ENCODE peak calls at places on chromosomes 13 and 19, in six cellular contexts. A is HFFc6, D is coronary artery, I is WTC11, F is endothelial cell, U is brain microvascular endothelial cell. B is an unnamed sample.
A peak's percentile ranks its signal among the peaks of the same experiment; 100 is the strongest.

GRCh38 chr13:21014139-21014665 is 47.2 kb downstream of the LATS2 start:
- DNase-seq in F (no peak), A (no peak), U (no peak), D (no peak), I (no peak), B (no peak)

GRCh38 chr19:49149652-49150105 is 5.5 kb downstream of the HRC start:
- DNase-seq in D (peak; percentile 92), I (peak; percentile 82), F (peak; percentile 73), U (peak; percentile 71), A (peak; percentile 66), B (peak; percentile 59)

GRCh38 chr19:31351212-31352193 is 2.3 kb upstream of the TSHZ3 start:
- DNase-seq in D (no peak), I (no peak), F (peak; percentile 34), U (peak; percentile 51), A (peak; percentile 55), B (no peak)

GRCh38 chr19:55345818-55346724 is 6.4 kb downstream of the KMT5C start:
- DNase-seq in A (no peak), I (no peak), F (no peak), U (no peak), D (no peak), B (no peak)

GRCh38 chr13:38538412-38538811 is 148.5 kb upstream of the FREM2 start:
- DNase-seq in F (no peak), A (no peak), I (no peak), D (no peak), U (no peak), B (no peak)

GRCh38 chr13:76991432-76991795 is 467 bp upstream of the CLN5 start:
- DNase-seq in A (no peak), F (no peak), D (peak; percentile 77), U (no peak), I (no peak), B (no peak)

GRCh38 chr13:50228527-50228926 is 213.3 kb downstream of the KCNRG start:
- DNase-seq in A (no peak), D (no peak), I (no peak), F (no peak), U (no peak), B (no peak)

GRCh38 chr19:43760941-43761340 is 6.2 kb upstream of the SMG9 start:
- DNase-seq in I (no peak), A (no peak), D (no peak), U (peak; percentile 59), F (no peak), B (no peak)

GRCh38 chr19:45322311-45322710 is 364 bp downstream of the CKM start:
- DNase-seq in D (no peak), U (no peak), A (no peak), I (no peak), F (no peak), B (no peak)

GRCh38 chr19:15025237-15025636 is 24.0 kb upstream of the CASP14 start:
- DNase-seq in F (no peak), D (no peak), A (no peak), I (peak; percentile 27), U (no peak), B (no peak)

GRCh38 chr13:95118541-95119324 is 182.5 kb downstream of the ABCC4 start:
- DNase-seq in F (no peak), I (no peak), A (no peak), U (no peak), D (no peak), B (no peak)

GRCh38 chr13:77033717-77034302 is 6.9 kb upstream of the FBXL3 start:
- DNase-seq in A (no peak), F (no peak), D (no peak), U (no peak), I (no peak), B (no peak)

GRCh38 chr19:51810228-51810627 is 15.3 kb downstream of the FPR3 start:
- DNase-seq in I (no peak), F (no peak), D (no peak), A (peak; percentile 56), U (no peak), B (no peak)

GRCh38 chr13:21175656-21176194 is 627 bp downstream of the SKA3 start:
- DNase-seq in D (no peak), I (no peak), A (peak; percentile 17), U (peak; percentile 11), F (no peak), B (no peak)

GRCh38 chr13:45592758-45593157 is 22.8 kb downstream of the ERICH6B start:
- DNase-seq in I (no peak), D (no peak), F (no peak), U (no peak), A (no peak), B (no peak)

GRCh38 chr13:40315416-40316064 is 350.9 kb downstream of the FOXO1 start:
- DNase-seq in F (no peak), I (no peak), U (no peak), D (no peak), A (no peak), B (no peak)

GRCh38 chr19:10812196-10812595 is 23.8 kb downstream of the TMED1 start:
- DNase-seq in I (no peak), F (no peak), D (no peak), A (no peak), U (no peak), B (no peak)

GRCh38 chr13:97328222-97328790 is 105.7 kb upstream of the RAP2A start:
- DNase-seq in A (peak; percentile 52), I (peak; percentile 57), F (peak; percentile 48), D (no peak), U (peak; percentile 27), B (no peak)

GRCh38 chr13:49898792-49899191 is 37.3 kb downstream of the SPRYD7 start:
- DNase-seq in I (no peak), U (no peak), A (no peak), D (no peak), F (no peak), B (no peak)

GRCh38 chr19:3524075-3524842 is 14.7 kb upstream of the TEKTIP1 start:
- DNase-seq in U (no peak), F (no peak), I (no peak), A (no peak), D (no peak), B (no peak)

GRCh38 chr19:46388311-46389095 is 24.9 kb downstream of the CCDC8 start:
- DNase-seq in F (no peak), I (no peak), D (no peak), A (no peak), U (no peak), B (no peak)

GRCh38 chr19:6099633-6100032 is 10.7 kb downstream of the RFX2 start:
- DNase-seq in A (no peak), F (no peak), D (no peak), U (no peak), I (no peak), B (no peak)

GRCh38 chr13:89066868-89067466 is 1395.8 kb downstream of the SLITRK5 start:
- DNase-seq in I (peak; percentile 18), D (no peak), F (peak; percentile 56), A (no peak), U (no peak), B (no peak)

DNA sequence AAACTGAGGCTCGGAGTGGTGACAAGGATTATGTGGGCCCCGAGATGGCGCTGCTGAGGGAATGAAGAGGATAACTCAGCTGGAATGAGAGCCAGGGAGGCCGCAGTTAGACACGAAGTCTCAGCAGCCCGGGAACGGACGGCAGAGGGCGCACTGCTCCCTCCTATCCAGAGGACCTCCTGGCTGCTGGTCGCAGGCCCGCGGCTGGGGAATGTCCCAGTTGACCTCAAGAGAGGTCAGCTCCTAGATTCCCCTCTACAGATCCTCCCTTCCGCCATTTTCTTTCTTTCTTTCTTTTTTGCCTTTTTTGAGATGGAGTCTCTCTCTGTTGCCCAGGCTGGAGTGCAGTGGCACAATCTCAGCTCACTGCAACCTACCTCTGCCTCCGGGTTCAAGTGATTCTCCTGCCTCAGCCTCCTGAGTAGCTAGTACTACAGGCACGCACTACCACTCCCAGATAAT is 24.1 kb upstream of the ASPDH start:
- DNase-seq in D (no peak), I (peak; percentile 98), U (peak; percentile 85), A (peak; percentile 64), F (peak; percentile 19), B (peak; percentile 75)
- TF ChIP-seq CTCF in D (peak; percentile 47), I (peak; percentile 88), U (peak; percentile 82), A (peak; percentile 87), F (no peak), B (peak; percentile 64)

DNA sequence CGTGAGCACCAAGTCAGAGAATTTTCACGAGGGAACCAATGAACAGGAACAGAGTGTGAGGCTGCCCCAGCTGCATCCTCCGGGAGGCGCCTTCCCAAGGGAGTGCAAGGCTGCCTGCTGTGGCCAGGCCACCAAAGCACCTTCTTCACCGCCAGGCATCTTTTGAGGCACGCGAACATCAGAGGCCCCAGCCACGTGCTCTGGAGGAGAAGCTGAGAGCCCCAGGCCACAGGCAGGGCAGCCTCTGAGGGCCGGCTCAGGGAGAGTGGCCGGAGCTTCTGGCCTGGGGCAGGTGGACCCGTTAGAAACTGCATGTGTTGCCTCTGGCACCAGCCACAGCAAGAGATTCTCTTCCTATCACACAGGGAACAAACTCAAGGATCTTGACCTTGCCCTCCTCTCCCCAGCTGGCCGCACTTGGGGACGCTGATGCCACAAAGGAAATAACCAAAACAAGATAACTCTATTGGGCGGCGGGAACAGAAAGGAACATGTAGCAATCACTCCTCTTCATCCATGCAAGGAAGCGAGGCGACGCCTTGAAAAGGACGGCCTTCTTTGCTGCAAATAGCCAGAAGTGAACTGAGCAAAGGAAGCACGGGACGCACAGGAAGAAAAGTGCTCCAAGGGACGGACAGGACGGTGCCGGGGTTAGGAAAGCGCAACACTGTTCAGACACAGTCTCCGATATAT is 19.9 kb downstream of the GAS6 start:
- DNase-seq in D (no peak), U (no peak), A (no peak), I (no peak), F (no peak), B (no peak)
- TF ChIP-seq CTCF in D (no peak), U (peak; percentile 4), A (peak; percentile 11), I (no peak), F (no peak), B (no peak)

GRCh38 chr13:99830931-99831330 is 140.6 kb downstream of the ZIC5 start:
- DNase-seq in F (no peak), U (no peak), D (no peak), I (peak; percentile 46), A (no peak), B (no peak)

GRCh38 chr13:99829156-99829555 is 142.4 kb downstream of the ZIC5 start:
- DNase-seq in D (no peak), A (no peak), F (no peak), U (no peak), I (no peak), B (no peak)

GRCh38 chr13:99827011-99827410 is 144.6 kb downstream of the ZIC5 start:
- DNase-seq in U (no peak), D (no peak), I (no peak), F (no peak), A (no peak), B (no peak)

GRCh38 chr13:99829593-99830239 is 141.9 kb downstream of the ZIC5 start:
- DNase-seq in D (no peak), A (no peak), U (no peak), F (no peak), I (no peak), B (no peak)

GRCh38 chr13:99828114-99828513 is 143.5 kb downstream of the ZIC5 start:
- DNase-seq in I (no peak), D (no peak), F (no peak), A (no peak), U (no peak), B (no peak)
- TF ChIP-seq CTCF in I (no peak), D (no peak), F (no peak), A (no peak), U (no peak), B (no peak)

DNA sequence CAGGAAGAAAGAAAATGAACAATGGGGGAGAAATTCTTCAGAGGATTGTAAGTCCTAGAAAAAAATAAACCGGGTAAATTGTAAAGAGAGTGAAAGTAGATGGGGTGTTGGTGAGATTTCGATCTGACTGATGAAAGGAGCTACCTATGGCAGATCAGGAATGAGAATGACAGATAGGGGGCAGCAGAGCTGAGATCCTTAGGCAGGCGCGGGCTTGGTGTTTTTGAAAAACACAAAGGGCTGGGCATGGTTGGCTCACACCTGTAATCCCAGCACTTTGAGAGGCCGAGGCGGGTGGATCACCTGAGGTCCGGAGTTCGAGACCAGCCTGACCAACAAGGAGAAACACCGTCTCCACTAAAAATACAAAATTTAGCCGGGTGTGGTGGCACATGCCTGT is 1468.6 kb upstream of the SLC10A2 start:
- DNase-seq in I (peak; percentile 59), U (no peak), F (no peak), D (no peak), A (no peak), B (no peak)
- TF ChIP-seq CTCF in I (peak; percentile 38), U (peak; percentile 16), F (peak; percentile 21), D (no peak), A (peak; percentile 13), B (no peak)

B was measured in D721Med.